ENCODE peak calls at places on chromosomes 2 and 18, in six cellular contexts. G is IMR-90, Q is sigmoid colon, J is heart left ventricle, L is stomach, B is HepG2. I is an unnamed sample.

GRCh38 chr2:101704046-101704466 is 6.5 kb downstream of the MAP4K4 start:
- DNase-seq in G (peak; percentile 77), Q (peak; percentile 82), J (peak; percentile 28), L (no peak), B (no peak), I (peak; percentile 79)

GRCh38 chr2:65557616-65558573 is 125.5 kb upstream of the SPRED2 start:
- DNase-seq in G (no peak), Q (no peak), J (no peak), L (no peak), B (no peak), I (no peak)

GRCh38 chr2:108927936-108928659 is 60.9 kb downstream of the EDAR start:
- DNase-seq in G (peak; percentile 64), Q (peak; percentile 46), J (no peak), L (peak; percentile 54), B (peak; percentile 51), I (peak; percentile 61)

GRCh38 chr2:10378189-10378588 is 69.9 kb downstream of the ODC1 start:
- DNase-seq in G (no peak), Q (no peak), J (no peak), L (no peak), B (no peak), I (no peak)

GRCh38 chr2:216789088-216789487 is 70.8 kb downstream of the TNP1 start:
- DNase-seq in G (no peak), Q (no peak), J (no peak), L (no peak), B (no peak), I (no peak)

GRCh38 chr2:63040586-63040985 is 10.0 kb upstream of the OTX1 start:
- DNase-seq in G (no peak), Q (no peak), J (no peak), L (no peak), B (no peak), I (no peak)

GRCh38 chr2:112140899-112141622 is 2.9 kb downstream of the FBLN7 start:
- DNase-seq in G (no peak), Q (no peak), J (no peak), L (no peak), B (no peak), I (no peak)

GRCh38 chr2:181516992-181517391 is 59.8 kb downstream of the ITGA4 start:
- DNase-seq in G (no peak), Q (no peak), J (no peak), L (no peak), B (no peak), I (no peak)

GRCh38 chr2:146927080-146927714 is 917.6 kb upstream of the ACVR2A start:
- DNase-seq in G (peak; percentile 31), Q (peak; percentile 81), J (no peak), L (peak; percentile 34), B (peak; percentile 28), I (peak; percentile 10)

GRCh38 chr2:74333175-74333574 is 10.0 kb downstream of the SLC4A5 start:
- DNase-seq in G (peak; percentile 31), Q (no peak), J (no peak), L (peak; percentile 32), B (peak; percentile 63), I (peak; percentile 37)

GRCh38 chr2:121809607-121810006 is 54.2 kb downstream of the TSN start:
- DNase-seq in G (no peak), Q (no peak), J (no peak), L (no peak), B (peak; percentile 79), I (no peak)

GRCh38 chr18:42047721-42048120 is 92.7 kb downstream of the PIK3C3 start:
- DNase-seq in G (peak; percentile 64), Q (no peak), J (no peak), L (no peak), B (peak; percentile 10), I (no peak)

GRCh38 chr2:226701052-226701451 is 98.6 kb downstream of the IRS1 start:
- DNase-seq in G (peak; percentile 98), Q (no peak), J (no peak), L (no peak), B (no peak), I (no peak)

GRCh38 chr2:242085941-242086621 is 216.6 kb downstream of the RTP5 start:
- DNase-seq in G (peak; percentile 1), Q (peak; percentile 71), J (peak; percentile 54), L (peak; percentile 64), B (peak; percentile 82), I (peak; percentile 25)

GRCh38 chr2:128411431-128411830 is 92.8 kb upstream of the HS6ST1 start:
- DNase-seq in G (no peak), Q (no peak), J (peak; percentile 9), L (peak; percentile 24), B (no peak), I (peak; percentile 6)

GRCh38 chr2:13052547-13052946 is 335.8 kb downstream of the TRIB2 start:
- DNase-seq in G (no peak), Q (no peak), J (no peak), L (no peak), B (no peak), I (no peak)

GRCh38 chr18:13672657-13673056 is 53.7 kb downstream of the FAM210A start:
- DNase-seq in G (no peak), Q (no peak), J (no peak), L (no peak), B (no peak), I (no peak)

GRCh38 chr2:12005886-12006681 is 259.7 kb downstream of the LPIN1 start:
- DNase-seq in G (no peak), Q (no peak), J (no peak), L (peak; percentile 74), B (no peak), I (peak; percentile 83)

GRCh38 chr2:46487667-46488333 is 8.4 kb downstream of the TMEM247 start:
- DNase-seq in G (peak; percentile 80), Q (peak; percentile 85), J (peak; percentile 85), L (no peak), B (no peak), I (no peak)

GRCh38 chr18:6211174-6211504 is 203.6 kb downstream of the L3MBTL4 start:
- DNase-seq in G (no peak), Q (no peak), J (no peak), L (no peak), B (no peak), I (no peak)

GRCh38 chr2:120203341-120204021 is 19.7 kb downstream of the TMEM185B start:
- DNase-seq in G (no peak), Q (no peak), J (no peak), L (peak; percentile 26), B (no peak), I (no peak)

GRCh38 chr2:190904644-190905043 is 24.0 kb downstream of the GLS start:
- DNase-seq in G (peak; percentile 73), Q (no peak), J (no peak), L (no peak), B (no peak), I (no peak)
- H3K27ac ChIP-seq in G (no peak overlapping the region), Q (no peak overlapping the region), J (no peak overlapping the region), L (no peak overlapping the region), B (no peak overlapping the region), I (no peak overlapping the region)

GRCh38 chr2:239224249-239224605 is 176.6 kb downstream of the HDAC4 start:
- DNase-seq in G (no peak), Q (no peak), J (no peak), L (no peak), B (no peak), I (no peak)

GRCh38 chr2:239225921-239226561 is 174.8 kb downstream of the HDAC4 start:
- DNase-seq in G (peak; percentile 86), Q (peak; percentile 74), J (no peak), L (peak; percentile 21), B (no peak), I (no peak)

GRCh38 chr2:239227111-239227581 is 173.7 kb downstream of the HDAC4 start:
- DNase-seq in G (no peak), Q (peak; percentile 83), J (no peak), L (peak; percentile 20), B (no peak), I (no peak)

GRCh38 chr2:239226677-239227076 is 174.1 kb downstream of the HDAC4 start:
- DNase-seq in G (no peak), Q (peak; percentile 66), J (no peak), L (peak; percentile 23), B (no peak), I (no peak)

DNA sequence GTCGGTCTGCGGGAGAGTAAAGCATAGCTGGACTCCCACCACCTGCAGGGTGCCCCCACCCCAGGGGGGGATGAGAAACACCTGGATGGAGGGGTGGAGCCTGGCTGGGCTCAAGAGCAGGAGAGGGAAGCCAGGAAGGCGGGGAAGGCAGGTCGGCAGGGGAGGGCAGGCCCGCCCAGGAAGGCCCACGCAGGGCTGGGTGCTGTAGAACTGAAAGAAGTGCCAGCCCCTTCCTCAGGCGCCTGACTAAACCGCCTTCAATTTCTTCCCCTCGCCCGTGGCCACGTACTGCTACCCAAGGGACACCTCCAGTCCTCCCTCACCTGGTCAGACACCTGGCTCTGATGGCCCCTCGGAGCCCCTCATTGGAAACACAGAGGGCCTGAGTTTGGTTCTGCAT is 175.4 kb downstream of the HDAC4 start:
- DNase-seq in G (no peak), Q (peak; percentile 73), J (no peak), L (peak; percentile 25), B (no peak), I (no peak)
- H3K4me3 ChIP-seq in G (no peak overlapping the region), Q (no peak overlapping the region), J (no peak overlapping the region), L (no peak overlapping the region), B (no peak overlapping the region), I (no peak overlapping the region)

DNA sequence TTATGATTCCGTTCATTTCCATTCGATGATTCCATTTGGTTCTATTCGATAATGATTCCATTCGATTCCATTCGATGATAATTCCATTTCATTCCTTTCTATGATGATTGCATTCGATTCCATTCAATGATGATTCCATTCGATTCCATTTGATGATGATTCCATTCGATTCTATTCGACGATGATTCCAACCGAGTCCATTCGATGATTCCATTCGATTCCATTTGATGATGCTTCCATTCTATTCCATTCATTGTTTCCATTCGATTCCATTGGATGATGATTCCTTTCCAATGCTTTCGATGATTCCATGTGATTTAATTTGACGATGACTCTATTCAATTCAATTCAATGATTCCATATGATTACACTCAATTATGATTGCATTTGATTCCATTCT is 1093.5 kb downstream of the RPIA start:
- DNase-seq in G (no peak), Q (no peak), J (no peak), L (no peak), B (no peak), I (no peak)
- H3K27ac ChIP-seq in G (no peak overlapping the region), Q (no peak overlapping the region), J (no peak overlapping the region), L (no peak overlapping the region), B (no peak overlapping the region), I (no peak overlapping the region)

GRCh38 chr18:22282311-22283235 is 113.2 kb downstream of the GATA6 start:
- DNase-seq in G (peak; percentile 96), Q (no peak), J (no peak), L (no peak), B (peak; percentile 86), I (no peak)

GRCh38 chr18:22280453-22280750 is 111.0 kb downstream of the GATA6 start:
- DNase-seq in G (no peak), Q (no peak), J (no peak), L (no peak), B (no peak), I (no peak)

GRCh38 chr18:22284581-22285230 is 115.3 kb downstream of the GATA6 start:
- DNase-seq in G (no peak), Q (no peak), J (no peak), L (no peak), B (no peak), I (no peak)

GRCh38 chr18:22285299-22286140 is 116.1 kb downstream of the GATA6 start:
- DNase-seq in G (no peak), Q (no peak), J (no peak), L (no peak), B (peak; percentile 47), I (no peak)

DNA sequence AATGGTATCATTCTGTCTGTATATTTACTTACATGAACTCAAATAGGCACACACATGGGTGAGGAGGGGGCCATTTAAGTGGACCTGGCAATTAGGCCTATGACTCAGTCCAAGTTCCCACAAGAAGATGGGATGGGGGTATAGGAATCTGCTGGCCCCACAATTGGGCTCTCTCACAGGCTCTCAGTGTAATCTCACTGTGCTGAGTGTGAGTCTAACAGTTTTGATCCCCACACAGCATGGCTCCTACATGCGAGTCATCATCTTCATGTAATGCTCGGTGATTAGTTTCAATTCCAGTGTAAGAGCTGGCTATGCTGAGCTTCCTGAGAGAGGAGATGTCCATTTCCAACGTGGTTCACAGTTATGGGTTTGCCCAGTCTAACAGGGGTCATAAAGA is 114.0 kb downstream of the GATA6 start:
- DNase-seq in G (peak; percentile 56), Q (no peak), J (no peak), L (no peak), B (no peak), I (no peak)
- H3K4me3 ChIP-seq in G (no peak overlapping the region), Q (no peak overlapping the region), J (no peak overlapping the region), L (no peak overlapping the region), B (no peak overlapping the region), I (no peak overlapping the region)

I was measured in DND-41.